ENCODE peak calls at places on chromosomes 6 and 20, in five cellular contexts. E is cardiac muscle cell, A is G401, B is cerebellum, V is aorta. F is an unnamed sample.
A peak's percentile ranks its signal among the peaks of the same experiment; 100 is the strongest.

GRCh38 chr6:139164001-139164400 is 29.1 kb downstream of the HECA start:
- DNase-seq in E (no peak), A (no peak), B (no peak), V (no peak), F (no peak)

GRCh38 chr20:43774754-43775153 is 48.0 kb upstream of the GTSF1L start:
- DNase-seq in E (no peak), A (no peak), B (no peak), V (peak; percentile 50), F (no peak)

GRCh38 chr6:148658701-148659100 is 88.1 kb upstream of the UST start:
- DNase-seq in E (no peak), A (no peak), B (no peak), V (no peak), F (no peak)

GRCh38 chr6:149860513-149860833 is 3.7 kb downstream of the LRP11 start:
- DNase-seq in E (no peak), A (no peak), B (no peak), V (no peak), F (no peak)

GRCh38 chr6:125123468-125124249 is 29.9 kb upstream of the TPD52L1 start:
- DNase-seq in E (peak; percentile 34), A (no peak), B (no peak), V (no peak), F (peak; percentile 30)

GRCh38 chr20:17678295-17678694 is 3.7 kb downstream of the RRBP1 start:
- DNase-seq in E (no peak), A (no peak), B (no peak), V (no peak), F (no peak)

GRCh38 chr6:110589865-110590513 is 113.6 kb upstream of the SLC22A16 start:
- DNase-seq in E (no peak), A (no peak), B (no peak), V (no peak), F (no peak)

GRCh38 chr6:135182120-135182992 is 1.2 kb downstream of the MYB start:
- DNase-seq in E (peak; percentile 18), A (no peak), B (no peak), V (peak; percentile 75), F (peak; percentile 25)

GRCh38 chr6:17580518-17581048 is 19.5 kb upstream of the FAM8A1 start:
- DNase-seq in E (peak; percentile 59), A (peak; percentile 69), B (peak; percentile 44), V (peak; percentile 77), F (peak; percentile 51)

GRCh38 chr6:106477790-106478189 is 117.3 kb downstream of the CRYBG1 start:
- DNase-seq in E (no peak), A (no peak), B (no peak), V (no peak), F (no peak)

GRCh38 chr6:139249387-139249786 is 42.4 kb downstream of the TXLNB start:
- DNase-seq in E (peak; percentile 28), A (no peak), B (no peak), V (no peak), F (no peak)

GRCh38 chr6:137982418-137983189 is 115.5 kb downstream of the TNFAIP3 start:
- DNase-seq in E (no peak), A (no peak), B (no peak), V (no peak), F (no peak)

GRCh38 chr6:15184441-15184861 is 61.4 kb upstream of the JARID2 start:
- DNase-seq in E (no peak), A (no peak), B (no peak), V (no peak), F (no peak)

GRCh38 chr6:16700202-16700997 is 60.9 kb downstream of the ATXN1 start:
- DNase-seq in E (peak; percentile 36), A (no peak), B (no peak), V (no peak), F (no peak)

GRCh38 chr6:170101281-170102035 is 189.4 kb downstream of the DLL1 start:
- DNase-seq in E (no peak), A (no peak), B (no peak), V (peak; percentile 66), F (no peak)

GRCh38 chr6:2632368-2632767 is 118.4 kb downstream of the MYLK4 start:
- DNase-seq in E (no peak), A (peak; percentile 67), B (peak; percentile 53), V (peak; percentile 87), F (no peak)

GRCh38 chr20:50409495-50409894 is 100.7 kb upstream of the PTPN1 start:
- DNase-seq in E (peak; percentile 70), A (no peak), B (no peak), V (no peak), F (no peak)

GRCh38 chr6:29723666-29724588 is 693 bp downstream of the HLA-F start:
- DNase-seq in E (peak; percentile 17), A (peak; percentile 14), B (no peak), V (peak; percentile 86), F (peak; percentile 53)

F was measured in WERI-Rb-1.